ENCODE peak calls at places on chromosomes 6 and 20, in eight cellular contexts. R is GM12865, E is endothelial cell, J is A549, I is cardiac muscle cell, U is suprapubic skin, D is ovary, B is WERI-Rb-1. O is an unnamed sample.
A peak's percentile ranks its signal among the peaks of the same experiment; 100 is the strongest.

GRCh38 chr20:61516398-61517208 is 264.5 kb downstream of the CDH4 start:
- DNase-seq in R (no peak), E (no peak), J (no peak), I (peak; percentile 91), U (no peak), D (no peak), B (no peak), O (no peak)

GRCh38 chr20:8152847-8153246 is 20.8 kb downstream of the PLCB1 start:
- DNase-seq in R (no peak), E (no peak), J (no peak), I (no peak), U (no peak), D (no peak), B (no peak), O (no peak)

GRCh38 chr20:38018385-38018784 is 14.9 kb downstream of the TTI1 start:
- DNase-seq in R (no peak), E (no peak), J (no peak), I (no peak), U (no peak), D (no peak), B (no peak), O (no peak)

GRCh38 chr6:99589290-99589672 is 17.4 kb upstream of the PRDM13 start:
- DNase-seq in R (no peak), E (peak; percentile 9), J (no peak), I (no peak), U (no peak), D (no peak), B (no peak), O (no peak)

GRCh38 chr6:14857501-14857900 is 388.4 kb upstream of the JARID2 start:
- DNase-seq in R (peak; percentile 15), E (no peak), J (no peak), I (no peak), U (no peak), D (no peak), B (no peak), O (no peak)

GRCh38 chr20:54284928-54285704 is 77.2 kb downstream of the PFDN4 start:
- DNase-seq in R (no peak), E (no peak), J (no peak), I (no peak), U (no peak), D (no peak), B (no peak), O (no peak)

GRCh38 chr6:148746363-148747144 is at the start of gene UST:
- DNase-seq in R (peak; percentile 58), E (peak; percentile 76), J (peak; percentile 36), I (peak; percentile 89), U (peak; percentile 94), D (peak; percentile 86), B (peak; percentile 46), O (peak; percentile 84)

GRCh38 chr6:163415620-163416379 is 1.3 kb downstream of the QKI start:
- DNase-seq in R (peak; percentile 80), E (peak; percentile 24), J (peak; percentile 44), I (peak; percentile 52), U (no peak), D (peak; percentile 57), B (no peak), O (no peak)

GRCh38 chr6:96521267-96521624 is 360 bp upstream of the UFL1 start:
- DNase-seq in R (no peak), E (no peak), J (no peak), I (no peak), U (no peak), D (no peak), B (no peak), O (no peak)

GRCh38 chr6:122886475-122886874 is 97.4 kb downstream of the SMPDL3A start:
- DNase-seq in R (no peak), E (no peak), J (no peak), I (no peak), U (no peak), D (no peak), B (no peak), O (no peak)

GRCh38 chr20:59210186-59210585 is 46.6 kb downstream of the ZNF831 start:
- DNase-seq in R (no peak), E (no peak), J (no peak), I (no peak), U (no peak), D (no peak), B (no peak), O (no peak)

GRCh38 chr6:106512048-106512957 is 117.0 kb downstream of the RTN4IP1 start:
- DNase-seq in R (peak; percentile 83), E (peak; percentile 52), J (peak; percentile 13), I (peak; percentile 51), U (peak; percentile 86), D (peak; percentile 64), B (peak; percentile 20), O (no peak)

GRCh38 chr20:33653218-33653899 is 8.8 kb upstream of the C20orf144 start:
- DNase-seq in R (peak; percentile 78), E (peak; percentile 76), J (peak; percentile 72), I (peak; percentile 79), U (peak; percentile 84), D (peak; percentile 80), B (peak; percentile 82), O (peak; percentile 81)

GRCh38 chr6:74609857-74610256 is 596.0 kb downstream of the COL12A1 start:
- DNase-seq in R (no peak), E (no peak), J (no peak), I (no peak), U (no peak), D (no peak), B (no peak), O (no peak)

GRCh38 chr6:108115598-108116058 is 41.1 kb upstream of the OSTM1 start:
- DNase-seq in R (peak; percentile 35), E (peak; percentile 67), J (peak; percentile 76), I (peak; percentile 46), U (no peak), D (peak; percentile 31), B (peak; percentile 61), O (no peak)
- TF ChIP-seq CTCF in R (peak; percentile 42), E (no peak), J (peak; percentile 54), I (peak; percentile 49), U (peak; percentile 28), D (no peak), B (peak; percentile 74), O (peak; percentile 65)

DNA sequence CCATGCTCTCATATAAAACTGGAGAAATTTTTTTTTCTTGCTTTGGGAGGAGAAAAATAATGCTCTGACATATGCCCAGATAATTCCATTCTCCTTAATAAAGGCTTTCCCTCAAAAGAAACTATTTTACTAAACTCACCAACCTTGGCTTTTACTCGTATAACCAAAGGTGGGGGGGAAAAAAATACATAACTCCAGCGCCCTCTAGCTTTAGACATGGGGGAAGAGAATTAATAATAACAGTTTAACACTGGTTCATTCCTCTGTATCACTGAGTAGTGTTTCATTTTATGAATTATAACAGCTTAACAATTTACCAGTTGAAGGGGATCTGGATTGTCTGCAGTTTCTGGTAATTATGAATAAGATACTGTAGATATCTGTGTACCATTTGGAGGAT is 1226.1 kb downstream of the GRIK2 start:
- DNase-seq in R (no peak), E (peak; percentile 11), J (no peak), I (peak; percentile 48), U (no peak), D (no peak), B (no peak), O (no peak)
- TF ChIP-seq CTCF in R (peak; percentile 16), E (peak; percentile 64), J (no peak), I (peak; percentile 29), U (no peak), D (no peak), B (peak; percentile 20), O (peak; percentile 74)

GRCh38 chr6:13044390-13044789 is 283.9 kb downstream of the TBC1D7 start:
- DNase-seq in R (no peak), E (no peak), J (peak; percentile 47), I (no peak), U (no peak), D (no peak), B (no peak), O (no peak)

DNA sequence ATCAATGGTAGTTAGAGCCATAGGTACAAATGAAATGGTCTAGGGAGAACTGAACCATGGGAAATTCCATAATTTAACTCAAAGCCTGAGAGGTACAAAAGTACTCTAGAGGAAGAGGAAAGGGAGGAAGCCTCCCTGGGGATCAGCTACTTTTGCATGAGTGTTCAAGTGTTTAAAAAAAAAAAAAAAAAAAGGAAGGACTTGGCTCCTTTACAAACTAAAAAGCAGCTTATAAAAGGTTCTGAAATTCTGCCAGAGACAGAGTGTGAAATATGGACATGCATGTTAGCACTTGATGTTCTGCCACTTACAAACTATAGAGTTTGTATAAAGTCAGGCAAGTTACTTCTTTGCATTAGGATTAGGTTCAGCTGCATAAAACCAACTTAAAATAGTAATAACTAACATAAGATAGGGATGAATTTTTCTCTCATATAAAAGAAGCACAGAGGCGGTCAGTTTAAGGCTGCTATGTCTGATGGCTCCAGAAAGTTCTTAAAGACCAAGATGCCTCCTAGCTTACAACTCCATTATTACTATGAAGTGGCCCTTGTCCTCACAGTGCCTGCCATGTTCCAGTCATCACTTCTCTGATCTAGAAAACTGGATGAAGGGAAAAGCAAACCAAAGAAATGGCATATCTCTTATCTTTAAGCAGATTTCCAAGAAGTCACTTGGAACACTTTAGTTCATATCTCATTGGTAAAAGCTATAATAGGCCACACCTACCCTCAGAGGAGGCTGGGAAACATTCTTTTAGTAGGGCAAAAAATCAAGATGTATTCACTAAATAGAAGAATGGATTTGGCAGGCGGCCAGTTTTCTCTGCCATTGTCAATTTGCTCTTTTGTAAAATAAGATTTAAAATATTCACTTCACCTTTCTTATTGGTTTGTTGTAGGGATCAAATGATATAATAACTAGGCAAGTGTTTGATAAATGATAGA is 289.7 kb downstream of the TBC1D7 start:
- DNase-seq in R (no peak), E (no peak), J (no peak), I (peak; percentile 53), U (no peak), D (no peak), B (no peak), O (no peak)
- TF ChIP-seq CTCF in R (no peak), E (no peak), J (no peak), I (no peak), U (no peak), D (no peak), B (no peak), O (no peak)

GRCh38 chr6:151379933-151380847 is 11.2 kb downstream of the ZBTB2 start:
- DNase-seq in R (peak; percentile 57), E (no peak), J (no peak), I (no peak), U (no peak), D (no peak), B (no peak), O (no peak)

GRCh38 chr6:151375833-151376232 is 15.5 kb downstream of the ZBTB2 start:
- DNase-seq in R (no peak), E (no peak), J (no peak), I (no peak), U (no peak), D (no peak), B (no peak), O (no peak)

GRCh38 chr6:151374024-151374423 is 17.3 kb downstream of the ZBTB2 start:
- DNase-seq in R (no peak), E (peak; percentile 22), J (no peak), I (no peak), U (no peak), D (no peak), B (no peak), O (no peak)

GRCh38 chr6:151377095-151377494 is 14.3 kb downstream of the ZBTB2 start:
- DNase-seq in R (no peak), E (no peak), J (no peak), I (no peak), U (no peak), D (no peak), B (no peak), O (no peak)

DNA sequence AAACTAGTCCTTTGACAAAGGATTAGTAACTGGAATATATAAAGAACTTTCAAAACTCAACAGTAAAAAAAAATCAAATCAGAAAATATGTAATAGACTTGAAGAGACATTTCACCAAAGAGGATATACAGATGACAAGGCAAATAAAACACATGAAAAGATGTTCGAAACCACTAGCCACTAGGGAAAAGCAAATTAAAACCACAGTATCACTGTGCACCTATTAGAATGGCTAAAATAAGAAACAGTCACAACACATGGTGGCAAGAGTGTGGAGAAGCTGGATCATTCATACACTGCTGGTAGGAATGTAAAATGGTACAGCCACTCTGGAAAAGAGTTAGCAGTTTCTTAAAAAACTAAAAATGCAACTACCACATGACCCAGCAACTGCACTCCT is 14.9 kb downstream of the ZBTB2 start:
- DNase-seq in R (no peak), E (no peak), J (no peak), I (no peak), U (no peak), D (no peak), B (no peak), O (no peak)
- TF ChIP-seq CTCF in R (no peak), E (no peak), J (no peak), I (no peak), U (no peak), D (no peak), B (no peak), O (no peak)